ENCODE peak calls at places on chromosomes 3 and 15, in seven cellular contexts. Z is Peyer's patch, M is foreskin fibroblast, N is astrocyte of the spinal cord, G is PC-9, Y is epithelial cell of esophagus, R is HFF-Myc. Q is an unnamed sample.

GRCh38 chr15:76100361-76100760 is 40.6 kb downstream of the TMEM266 start:
- DNase-seq in Z (no peak), Y (no peak), G (no peak), R (no peak), N (no peak), M (no peak), Q (no peak)

GRCh38 chr15:71328453-71328852 is 213.2 kb downstream of the THSD4 start:
- DNase-seq in R (no peak), Z (no peak), G (no peak), M (no peak), N (no peak), Y (no peak), Q (no peak)

GRCh38 chr3:87082806-87083440 is 92.0 kb upstream of the VGLL3 start:
- DNase-seq in R (peak; percentile 61), N (peak; percentile 74), G (peak; percentile 57), M (peak; percentile 85), Y (peak; percentile 77), Z (no peak), Q (peak; percentile 2)

GRCh38 chr3:126983276-126983652 is 349 bp downstream of the PLXNA1 start:
- DNase-seq in Y (no peak), Z (no peak), M (peak; percentile 56), R (no peak), G (no peak), N (no peak), Q (no peak)

GRCh38 chr15:50925281-50925680 is 16.8 kb downstream of the AP4E1 start:
- DNase-seq in M (peak; percentile 47), R (no peak), N (no peak), Z (no peak), G (no peak), Y (no peak), Q (no peak)

GRCh38 chr3:144053121-144053520 is 81.5 kb downstream of the DIPK2A start:
- DNase-seq in N (peak; percentile 57), M (peak; percentile 80), G (peak; percentile 67), Y (peak; percentile 87), R (no peak), Z (no peak), Q (peak; percentile 28)

GRCh38 chr15:26974120-26974780 is 3.3 kb downstream of the GABRG3 start:
- DNase-seq in Y (peak; percentile 37), Z (no peak), G (no peak), N (peak; percentile 32), R (no peak), M (peak; percentile 4), Q (no peak)

GRCh38 chr3:37725842-37726241 is 135.8 kb upstream of the CTDSPL start:
- DNase-seq in Z (no peak), M (no peak), G (no peak), R (no peak), Y (no peak), N (no peak), Q (no peak)

GRCh38 chr3:196274585-196274984 is 12.9 kb downstream of the PCYT1A start:
- DNase-seq in G (peak; percentile 79), Y (peak; percentile 62), M (peak; percentile 28), N (peak; percentile 20), Z (no peak), R (no peak), Q (no peak)

GRCh38 chr3:167936010-167936409 is 159.7 kb downstream of the GOLIM4 start:
- DNase-seq in G (no peak), R (no peak), M (no peak), N (no peak), Z (no peak), Y (no peak), Q (no peak)

GRCh38 chr3:167940241-167940640 is 155.5 kb downstream of the GOLIM4 start:
- DNase-seq in R (no peak), Y (peak; percentile 30), Z (no peak), G (no peak), M (no peak), N (no peak), Q (no peak)

GRCh38 chr3:167938516-167938915 is 157.2 kb downstream of the GOLIM4 start:
- DNase-seq in Y (no peak), R (no peak), N (no peak), Z (no peak), G (no peak), M (no peak), Q (no peak)

GRCh38 chr3:167941234-167941995 is 154.3 kb downstream of the GOLIM4 start:
- DNase-seq in M (peak; percentile 63), G (no peak), Y (peak; percentile 44), Z (peak; percentile 49), R (peak; percentile 76), N (peak; percentile 93), Q (no peak)
- H3K4me3 ChIP-seq in M (no peak overlapping the region), G (no peak overlapping the region), Y (no peak overlapping the region), Z (no peak overlapping the region), R (no peak overlapping the region), N (no peak overlapping the region), Q (no peak overlapping the region)

GRCh38 chr3:99579246-99579645 is 59.1 kb upstream of the COL8A1 start:
- DNase-seq in Z (no peak), R (no peak), M (peak; percentile 76), N (peak; percentile 82), Y (peak; percentile 20), G (no peak), Q (no peak)
- H3K4me3 ChIP-seq in Z (no peak overlapping the region), R (no peak overlapping the region), M (no peak overlapping the region), N (no peak overlapping the region), Y (no peak overlapping the region), G (no peak overlapping the region), Q (no peak overlapping the region)

DNA sequence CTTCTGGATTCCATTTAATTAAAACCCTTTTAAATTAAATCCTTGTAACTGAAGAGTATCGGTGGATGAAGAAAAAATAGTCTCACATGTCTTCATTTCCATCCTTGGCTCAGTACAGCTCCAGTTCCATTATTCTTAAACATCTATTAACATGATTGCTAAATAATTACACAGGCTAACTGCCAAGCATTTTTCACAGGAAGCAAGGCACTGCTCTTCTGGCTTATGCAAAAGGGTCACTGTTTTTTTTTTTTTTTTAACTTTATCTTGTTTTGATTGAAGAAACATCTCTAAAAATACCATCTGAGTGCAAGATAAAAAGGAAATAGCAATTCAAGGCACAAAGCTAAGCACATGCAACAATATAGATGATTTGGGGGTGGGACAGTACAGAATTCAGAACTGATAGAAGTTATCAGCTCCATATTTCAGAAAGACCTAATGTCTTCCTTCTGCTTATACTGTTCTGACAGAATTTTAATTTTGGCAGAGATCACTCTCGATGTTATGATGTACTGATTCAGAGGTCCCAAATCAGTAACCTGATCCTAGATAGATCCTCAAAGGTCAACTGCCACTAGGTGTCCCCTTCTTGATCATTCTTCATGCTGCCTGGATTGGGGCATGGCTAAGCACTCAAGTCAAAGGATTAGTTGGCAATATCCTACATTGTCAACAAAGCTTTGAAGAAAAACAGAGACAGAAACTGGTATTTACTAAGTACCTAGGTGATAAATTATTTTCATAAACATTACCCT is 57.8 kb upstream of the ACTC1 start:
- DNase-seq in Z (no peak), R (no peak), Y (no peak), G (no peak), M (peak; percentile 41), N (peak; percentile 11), Q (no peak)
- H3K4me3 ChIP-seq in Z (no peak overlapping the region), R (no peak overlapping the region), Y (no peak overlapping the region), G (no peak overlapping the region), M (no peak overlapping the region), N (no peak overlapping the region), Q (no peak overlapping the region)

DNA sequence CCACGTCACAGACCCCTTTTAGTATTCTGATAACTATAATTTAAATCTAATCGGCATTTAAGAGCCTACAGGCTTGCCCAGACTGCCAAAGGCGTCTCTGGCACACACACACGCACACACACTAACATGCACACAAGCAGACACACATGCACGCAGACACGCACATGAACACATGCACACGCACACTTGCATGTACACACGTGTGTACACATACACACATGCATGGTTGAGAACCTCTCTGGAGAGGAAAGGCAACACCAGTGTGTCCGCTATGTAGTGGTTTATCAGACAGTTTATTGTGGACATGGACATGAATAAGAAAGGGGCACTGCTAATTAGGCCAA is 102.1 kb downstream of the FBLN2 start:
- DNase-seq in R (no peak), Y (no peak), Z (no peak), N (no peak), M (no peak), G (no peak), Q (no peak)
- H3K4me3 ChIP-seq in R (no peak overlapping the region), Y (no peak overlapping the region), Z (no peak overlapping the region), N (no peak overlapping the region), M (no peak overlapping the region), G (no peak overlapping the region), Q (no peak overlapping the region)

DNA sequence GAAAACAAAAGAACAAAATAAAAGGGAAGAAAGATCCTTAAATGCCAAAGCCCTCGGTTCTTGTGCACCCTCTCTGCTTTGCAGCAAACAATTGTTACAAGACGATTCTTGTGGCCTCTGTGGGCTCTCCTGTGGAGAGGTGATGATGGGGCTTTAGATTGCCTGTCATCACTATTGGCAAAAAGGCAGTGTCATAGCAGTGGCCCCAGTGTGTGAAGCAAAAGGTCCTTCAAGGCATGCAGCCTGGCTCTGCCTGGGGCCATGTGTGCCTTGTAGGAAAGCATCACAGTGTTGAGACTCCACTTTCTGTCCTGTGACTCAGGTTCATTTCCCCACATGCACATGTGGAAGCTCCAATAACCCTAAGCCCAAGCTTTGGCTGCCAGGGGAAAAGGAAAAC is 43.7 kb downstream of the POC1A start:
- DNase-seq in M (peak; percentile 49), N (no peak), G (no peak), R (no peak), Y (no peak), Z (no peak), Q (no peak)
- H3K4me3 ChIP-seq in M (no peak overlapping the region), N (no peak overlapping the region), G (no peak overlapping the region), R (no peak overlapping the region), Y (no peak overlapping the region), Z (no peak overlapping the region), Q (no peak overlapping the region)

GRCh38 chr3:133037440-133037839 is 751 bp upstream of the TMEM108 start:
- DNase-seq in R (no peak), M (no peak), Y (no peak), N (no peak), G (no peak), Z (no peak), Q (no peak)
- H3K4me3 ChIP-seq in R (no peak overlapping the region), M (no peak overlapping the region), Y (no peak overlapping the region), N (peak overlapping the region; percentile 71), G (no peak overlapping the region), Z (no peak overlapping the region), Q (no peak overlapping the region)

Q was measured in keratinocyte.